ENCODE peak calls at places on chromosome 19, in four cellular contexts. A is cardiac muscle cell, R is AG10803, X is choroid plexus epithelial cell. T is an unnamed sample.

GRCh38 chr19:16951529-16951928 is 62.7 kb downstream of the F2RL3 start:
- DNase-seq in R (no peak), X (no peak), A (no peak), T (no peak)

GRCh38 chr19:5542665-5543064 is 25.1 kb downstream of the TINCR start:
- DNase-seq in A (peak), R (no peak), X (peak), T (no peak)

GRCh38 chr19:14059093-14059480 is 2.8 kb downstream of the PALM3 start:
- DNase-seq in X (no peak), R (no peak), A (peak), T (peak)

GRCh38 chr19:57719424-57719823 is 8.0 kb downstream of the ZNF671 start:
- DNase-seq in R (no peak), X (no peak), A (no peak), T (no peak)

GRCh38 chr19:17209126-17210036 is 5.8 kb upstream of the USE1 start:
- DNase-seq in A (peak), X (peak), R (peak), T (no peak)

GRCh38 chr19:3243851-3244700 is 19.6 kb downstream of the CELF5 start:
- DNase-seq in X (peak), A (peak), R (peak), T (peak)

GRCh38 chr19:55493650-55494171 is 5.5 kb downstream of the SSC5D start:
- DNase-seq in X (no peak), A (no peak), R (no peak), T (no peak)

GRCh38 chr19:55173717-55174409 is 6.2 kb downstream of the SYT5 start:
- DNase-seq in R (peak), A (peak), X (peak), T (peak)

GRCh38 chr19:52690395-52691214 is 44.2 kb downstream of the ZNF611 start:
- DNase-seq in R (peak), X (peak), A (peak), T (peak)

GRCh38 chr19:14107581-14108461 is 9.7 kb downstream of the PRKACA start:
- DNase-seq in A (peak), X (no peak), R (no peak), T (no peak)

GRCh38 chr19:10896851-10897526 is 25.6 kb downstream of the CARM1 start:
- DNase-seq in A (no peak), X (peak), R (no peak), T (peak)

GRCh38 chr19:5563941-5564612 is 3.7 kb downstream of the TINCR start:
- DNase-seq in X (peak), A (no peak), R (no peak), T (peak)

GRCh38 chr19:50912727-50913716 is 1.8 kb upstream of the KLK4 start:
- DNase-seq in X (peak), A (no peak), R (no peak), T (no peak)

GRCh38 chr19:7516281-7516862 is 469 bp downstream of the ZNF358 start:
- DNase-seq in A (no peak), X (no peak), R (no peak), T (peak)
- H3K4me3 ChIP-seq in A (peak), X (peak), R (peak), T (peak)

DNA sequence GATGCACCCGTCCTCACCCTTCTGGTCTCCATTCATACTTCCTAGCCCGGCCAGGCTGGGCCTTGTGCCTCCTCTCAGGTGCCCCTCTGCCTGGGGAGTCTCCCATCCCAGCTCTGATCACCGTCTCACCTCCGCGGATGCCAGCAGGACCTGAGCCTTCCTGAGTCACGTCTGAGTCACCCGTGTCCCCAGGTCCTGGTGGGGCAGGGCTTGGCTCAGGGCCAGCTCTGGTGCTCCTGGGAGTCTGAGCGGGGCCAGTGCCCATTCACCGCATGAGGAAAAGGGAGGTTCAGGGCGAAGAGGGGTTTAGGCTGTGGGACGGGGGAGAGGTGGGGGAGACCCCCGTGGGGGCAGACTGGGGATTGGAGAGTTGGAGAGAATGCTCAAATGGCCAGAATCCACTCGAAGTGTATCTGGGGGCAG is 593 bp downstream of the ATP8B3 start:
- DNase-seq in R (peak), X (peak), A (peak), T (peak)
- H3K4me3 ChIP-seq in R (peak), X (peak), A (peak), T (peak)

GRCh38 chr19:41545547-41545946 is 30.4 kb upstream of the CEACAM21 start:
- DNase-seq in A (no peak), X (no peak), R (no peak), T (no peak)
- H3K4me3 ChIP-seq in A (no peak), X (no peak), R (no peak), T (no peak)

DNA sequence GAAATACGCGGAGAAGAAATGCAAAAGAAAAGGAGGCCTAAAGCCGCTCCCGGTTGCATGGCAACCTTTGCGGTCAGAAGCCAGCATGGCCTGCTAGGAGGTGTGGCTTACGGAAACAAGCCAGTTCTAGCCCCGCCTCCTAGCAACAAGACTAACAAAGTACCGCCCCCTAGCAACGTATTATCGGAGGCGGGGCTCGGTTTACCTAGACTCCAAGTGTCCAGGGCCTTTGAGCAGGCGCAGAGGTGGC is 438 bp upstream of the CYTH2 start:
- DNase-seq in R (no peak), X (no peak), A (no peak), T (no peak)
- H3K4me3 ChIP-seq in R (peak), X (peak), A (peak), T (peak)

GRCh38 chr19:797528-798414 is 519 bp downstream of the PTBP1 start:
- DNase-seq in R (peak), A (peak), X (peak), T (peak)
- H3K4me3 ChIP-seq in R (peak), A (peak), X (peak), T (peak)

GRCh38 chr19:4305253-4305612 is 835 bp downstream of the FSD1 start:
- DNase-seq in A (no peak), R (no peak), X (no peak), T (no peak)
- H3K4me3 ChIP-seq in A (no peak), R (no peak), X (no peak), T (no peak)

GRCh38 chr19:49441960-49442350 is 628 bp upstream of the SLC17A7 start:
- DNase-seq in A (no peak), X (no peak), R (no peak), T (no peak)
- H3K4me3 ChIP-seq in A (peak), X (no peak), R (no peak), T (peak)